ENCODE peak calls at places on chromosomes 7 and 10, in five cellular contexts. B is WERI-Rb-1; W is iPS DF 6.9; U is CD8-positive, alpha-beta memory T cell; R is colonic mucosa. G is an unnamed sample.

GRCh38 chr7:102111063-102111757 is 175.5 kb upstream of the SH2B2 start:
- DNase-seq in B (no peak), W (no peak), U (no peak), R (no peak), G (peak; percentile 77)

GRCh38 chr10:5546891-5547683 is 22.3 kb downstream of the CALML3 start:
- DNase-seq in B (no peak), W (no peak), U (no peak), R (peak; percentile 89), G (no peak)

GRCh38 chr7:16644987-16645592 is 464 bp downstream of the ANKMY2 start:
- DNase-seq in B (peak; percentile 50), W (no peak), U (no peak), R (peak; percentile 73), G (peak; percentile 72)

GRCh38 chr10:31261502-31262311 is 57.3 kb upstream of the ZEB1 start:
- DNase-seq in B (no peak), W (no peak), U (no peak), R (no peak), G (no peak)

GRCh38 chr7:104960741-104961479 is 53.1 kb upstream of the KMT2E start:
- DNase-seq in B (no peak), W (no peak), U (no peak), R (peak; percentile 53), G (no peak)

GRCh38 chr10:88538038-88538437 is 45.1 kb downstream of the RNLS start:
- DNase-seq in B (no peak), W (no peak), U (no peak), R (no peak), G (no peak)

GRCh38 chr7:43465581-43466554 is 117.0 kb upstream of the STK17A start:
- DNase-seq in B (no peak), W (no peak), U (no peak), R (no peak), G (no peak)

GRCh38 chr7:116052006-116052405 is 21.4 kb upstream of the TFEC start:
- DNase-seq in B (no peak), W (no peak), U (no peak), R (no peak), G (no peak)

GRCh38 chr7:22238354-22239311 is 118.3 kb downstream of the RAPGEF5 start:
- DNase-seq in B (no peak), W (no peak), U (no peak), R (no peak), G (no peak)

GRCh38 chr10:124596914-124597676 is 135.5 kb downstream of the LHPP start:
- DNase-seq in B (no peak), W (no peak), U (no peak), R (peak; percentile 40), G (no peak)

GRCh38 chr7:13197501-13197900 is 510.1 kb downstream of the ARL4A start:
- DNase-seq in B (no peak), W (no peak), U (no peak), R (no peak), G (no peak)

GRCh38 chr10:64091889-64092288 is 570.7 kb downstream of the REEP3 start:
- DNase-seq in B (peak; percentile 20), W (no peak), U (no peak), R (peak; percentile 22), G (no peak)

GRCh38 chr10:43362191-43362839 is 9.1 kb upstream of the FXYD4 start:
- DNase-seq in B (no peak), W (peak; percentile 92), U (peak; percentile 96), R (peak; percentile 98), G (peak; percentile 94)

GRCh38 chr7:43648725-43649406 is 66.0 kb downstream of the STK17A start:
- DNase-seq in B (no peak), W (no peak), U (peak; percentile 56), R (peak; percentile 48), G (no peak)

GRCh38 chr7:134893920-134894319 is 92.4 kb upstream of the AGBL3 start:
- DNase-seq in B (no peak), W (no peak), U (no peak), R (no peak), G (no peak)

GRCh38 chr10:99630439-99630838 is 10.2 kb upstream of the SLC25A28 start:
- DNase-seq in B (no peak), W (no peak), U (no peak), R (peak; percentile 29), G (no peak)

GRCh38 chr7:85525661-85526060 is 338.8 kb upstream of the SEMA3D start:
- DNase-seq in B (no peak), W (no peak), U (no peak), R (no peak), G (no peak)

GRCh38 chr10:78556700-78557432 is 511.9 kb upstream of the ZMIZ1 start:
- DNase-seq in B (no peak), W (no peak), U (no peak), R (no peak), G (no peak)

GRCh38 chr7:15168489-15168888 is 265.9 kb upstream of the DGKB start:
- DNase-seq in B (no peak), W (no peak), U (no peak), R (no peak), G (no peak)

GRCh38 chr10:133520193-133520738 is 6.9 kb upstream of the CYP2E1 start:
- DNase-seq in B (peak; percentile 79), W (no peak), U (peak; percentile 86), R (peak; percentile 88), G (peak; percentile 84)

GRCh38 chr10:72261323-72262018 is 12.3 kb upstream of the DDIT4 start:
- DNase-seq in B (no peak), W (no peak), U (peak; percentile 26), R (peak; percentile 46), G (peak; percentile 54)

GRCh38 chr10:7679256-7679655 is 12.5 kb upstream of the ITIH5 start:
- DNase-seq in B (no peak), W (no peak), U (no peak), R (no peak), G (no peak)

GRCh38 chr7:142681693-142682092 is 67.6 kb upstream of the PRSS1 start:
- DNase-seq in B (no peak), W (no peak), U (no peak), R (no peak), G (no peak)

GRCh38 chr10:70458329-70459060 is 17.0 kb upstream of the NODAL start:
- DNase-seq in B (peak; percentile 71), W (no peak), U (no peak), R (peak; percentile 45), G (peak; percentile 85)

GRCh38 chr10:488933-489215 is 200.6 kb downstream of the DIP2C start:
- DNase-seq in B (no peak), W (no peak), U (no peak), R (no peak), G (no peak)

GRCh38 chr10:86411852-86412550 is 45.4 kb upstream of the GRID1 start:
- DNase-seq in B (no peak), W (no peak), U (no peak), R (no peak), G (no peak)

GRCh38 chr10:71748671-71749191 is 24.6 kb downstream of the VSIR start:
- DNase-seq in B (no peak), W (no peak), U (peak; percentile 62), R (peak; percentile 79), G (peak; percentile 80)

GRCh38 chr10:86969421-86970041 is 1.2 kb downstream of the ADIRF start:
- DNase-seq in B (no peak), W (no peak), U (no peak), R (no peak), G (peak; percentile 36)

GRCh38 chr7:114759347-114760062 is 162.4 kb upstream of the MDFIC start:
- DNase-seq in B (no peak), W (no peak), U (no peak), R (peak; percentile 29), G (no peak)

GRCh38 chr7:145105561-145105960 is 269.7 kb upstream of the TPK1 start:
- DNase-seq in B (no peak), W (no peak), U (no peak), R (no peak), G (no peak)

GRCh38 chr10:34918896-34919295 is 103.8 kb upstream of the PARD3 start:
- DNase-seq in B (no peak), W (no peak), U (no peak), R (no peak), G (no peak)

GRCh38 chr7:79176859-79177477 is 276.5 kb downstream of the MAGI2 start:
- DNase-seq in B (peak; percentile 10), W (peak; percentile 22), U (no peak), R (no peak), G (no peak)

GRCh38 chr7:42621543-42622219 is 290.2 kb downstream of the C7orf25 start:
- DNase-seq in B (no peak), W (no peak), U (no peak), R (no peak), G (no peak)

GRCh38 chr7:115561341-115562110 is 469.0 kb downstream of the TFEC start:
- DNase-seq in B (no peak), W (no peak), U (no peak), R (no peak), G (no peak)

GRCh38 chr7:80781561-80781979 is 137.3 kb downstream of the SEMA3C start:
- DNase-seq in B (no peak), W (no peak), U (no peak), R (no peak), G (no peak)

GRCh38 chr7:24283559-24283899 is 461 bp upstream of the NPY start:
- DNase-seq in B (no peak), W (no peak), U (no peak), R (no peak), G (no peak)
- H3K4me3 ChIP-seq in B (no peak overlapping the region), W (peak overlapping the region; percentile 14), U (no peak overlapping the region), R (no peak overlapping the region), G (peak overlapping the region; percentile 36)

DNA sequence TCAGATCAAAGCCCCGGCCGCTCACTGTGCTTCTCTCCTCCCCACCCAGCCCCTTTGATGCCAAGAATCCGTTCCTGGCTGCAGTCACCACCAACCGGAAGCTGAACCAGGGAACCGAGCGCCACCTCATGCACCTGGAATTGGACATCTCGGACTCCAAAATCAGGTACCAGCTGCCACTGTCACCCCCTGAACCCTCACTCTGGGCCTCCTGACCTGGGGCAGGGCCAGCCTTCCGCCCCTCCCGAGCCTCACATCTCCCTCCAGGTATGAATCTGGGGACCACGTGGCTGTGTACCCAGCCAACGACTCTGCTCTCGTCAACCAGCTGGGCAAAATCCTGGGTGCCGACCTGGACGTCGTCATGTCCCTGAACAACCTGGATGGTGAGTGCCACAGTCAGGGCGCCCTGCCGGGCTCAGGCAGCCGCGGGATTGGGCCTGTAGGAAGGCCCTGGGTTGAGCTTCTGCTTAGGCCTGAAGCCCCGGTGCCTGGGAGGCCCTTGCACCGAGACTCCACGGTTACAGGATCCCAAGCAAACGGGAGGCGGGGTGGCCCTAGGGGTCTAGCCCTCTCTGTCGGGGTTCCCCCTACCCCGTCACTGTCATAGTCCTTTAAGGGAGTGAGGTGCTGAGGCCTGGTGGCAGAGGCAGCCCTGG is 10.8 kb downstream of the TMEM120A start:
- DNase-seq in B (no peak), W (no peak), U (no peak), R (peak; percentile 17), G (peak; percentile 61)
- H3K36me3 ChIP-seq in B (peaks cover 48% of the 10 kb centered on the region), W (peaks cover 67% of the 10 kb centered on the region), U (peaks cover 4% of the 10 kb centered on the region), R (no peaks in the 10 kb centered on the region), G (peaks cover 20% of the 10 kb centered on the region)

GRCh38 chr7:39272111-39272510 is 294.1 kb upstream of the YAE1 start:
- DNase-seq in B (no peak), W (no peak), U (no peak), R (no peak), G (no peak)
- H3K4me3 ChIP-seq in B (no peak overlapping the region), W (no peak overlapping the region), U (no peak overlapping the region), R (no peak overlapping the region), G (no peak overlapping the region)

DNA sequence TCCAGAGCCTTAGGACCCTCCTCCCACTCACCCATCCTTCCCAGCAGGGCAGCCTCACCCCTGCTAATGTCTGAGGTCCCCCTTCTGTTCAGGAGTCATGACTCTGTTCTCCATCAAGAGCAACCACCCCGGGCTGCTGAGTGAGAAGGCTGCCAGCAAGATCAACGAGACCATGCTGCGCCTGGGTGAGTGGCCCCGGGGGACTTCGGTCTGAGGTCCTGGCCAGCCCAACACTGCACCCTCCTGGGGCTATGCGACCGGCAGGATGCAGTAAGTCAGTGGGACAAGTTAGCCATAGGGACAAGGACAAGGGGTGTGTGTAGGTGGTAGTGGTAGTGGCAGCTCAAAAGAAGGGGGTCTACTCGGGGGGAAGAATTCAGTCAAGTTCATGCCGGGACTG is 16.2 kb upstream of the AHCYL2 start:
- DNase-seq in B (no peak), W (no peak), U (no peak), R (no peak), G (peak; percentile 18)
- H3K36me3 ChIP-seq in B (peaks cover 23% of the 10 kb centered on the region), W (peaks cover 26% of the 10 kb centered on the region), U (no peaks in the 10 kb centered on the region), R (no peaks in the 10 kb centered on the region), G (peaks cover 33% of the 10 kb centered on the region)